ENCODE peak calls at places on chromosome 1, in seven cellular contexts. N is NCI-H1105; D is activated naive CD4-positive, alpha-beta T cell; J is right cardiac atrium; G is stimulated activated CD8-positive, alpha-beta memory T cell treated with anti-CD3 and anti-CD28 coated beads, Interleukin-15, amount 100 ng/mL, for 4 hours; L is RWPE1; W is NCI-H1092 treated with DMSO at 0.1 percent for 48 hours. Q is an unnamed sample.

GRCh38 chr1:114386129-114387037 is 124.6 kb downstream of the TRIM33 start:
- DNase-seq in N (no peak), D (no peak), J (no peak), G (no peak), L (no peak), W (no peak), Q (no peak)

GRCh38 chr1:186178426-186179043 is 196.5 kb downstream of the TPR start:
- DNase-seq in N (peak), D (no peak), J (no peak), G (no peak), L (peak), W (no peak), Q (no peak)

GRCh38 chr1:46061146-46061545 is 71.3 kb downstream of the PIK3R3 start:
- DNase-seq in N (no peak), D (no peak), J (no peak), G (no peak), L (no peak), W (no peak), Q (no peak)

GRCh38 chr1:185894806-185895205 is 160.6 kb downstream of the HMCN1 start:
- DNase-seq in N (no peak), D (no peak), J (no peak), G (no peak), L (no peak), W (no peak), Q (no peak)

GRCh38 chr1:230379928-230380327 is 46.2 kb downstream of the PGBD5 start:
- DNase-seq in N (no peak), D (no peak), J (no peak), G (no peak), L (no peak), W (no peak), Q (no peak)

GRCh38 chr1:1665815-1666251 is 7.0 kb upstream of the CDK11B start:
- DNase-seq in N (no peak), D (peak), J (peak), G (no peak), L (no peak), W (no peak), Q (no peak)

GRCh38 chr1:7550981-7551380 is 220.1 kb upstream of the VAMP3 start:
- DNase-seq in N (no peak), D (no peak), J (no peak), G (no peak), L (no peak), W (no peak), Q (no peak)

GRCh38 chr1:99956755-99957154 is 13.0 kb upstream of the SLC35A3 start:
- DNase-seq in N (no peak), D (no peak), J (no peak), G (no peak), L (no peak), W (no peak), Q (no peak)

GRCh38 chr1:92184632-92185031 is 33.1 kb upstream of the C1orf146 start:
- DNase-seq in N (no peak), D (no peak), J (no peak), G (no peak), L (peak), W (no peak), Q (no peak)

GRCh38 chr1:2932671-2933350 is 88.5 kb upstream of the ACTRT2 start:
- DNase-seq in N (no peak), D (no peak), J (no peak), G (no peak), L (no peak), W (no peak), Q (no peak)

GRCh38 chr1:39117985-39118384 is 86.5 kb upstream of the MACF1 start:
- DNase-seq in N (no peak), D (no peak), J (no peak), G (no peak), L (no peak), W (no peak), Q (no peak)

GRCh38 chr1:206556748-206557635 is 49.7 kb downstream of the RASSF5 start:
- DNase-seq in N (peak), D (peak), J (peak), G (peak), L (peak), W (peak), Q (peak)

GRCh38 chr1:223831755-223832636 is 13.8 kb downstream of the TP53BP2 start:
- DNase-seq in N (no peak), D (no peak), J (no peak), G (no peak), L (peak), W (no peak), Q (no peak)

GRCh38 chr1:99456536-99456935 is 189.4 kb upstream of the PALMD start:
- DNase-seq in N (no peak), D (no peak), J (no peak), G (no peak), L (no peak), W (no peak), Q (no peak)

GRCh38 chr1:11692899-11693590 is 1.5 kb downstream of the DRAXIN start:
- DNase-seq in N (no peak), D (no peak), J (no peak), G (peak), L (peak), W (no peak), Q (no peak)

GRCh38 chr1:88791192-88791591 is 100.2 kb downstream of the GTF2B start:
- DNase-seq in N (no peak), D (no peak), J (no peak), G (no peak), L (no peak), W (no peak), Q (no peak)

GRCh38 chr1:164977561-164977960 is 379.0 kb downstream of the LMX1A start:
- DNase-seq in N (no peak), D (no peak), J (no peak), G (no peak), L (no peak), W (no peak), Q (no peak)

GRCh38 chr1:177912991-177913390 is 56.9 kb downstream of the SEC16B start:
- DNase-seq in N (peak), D (no peak), J (no peak), G (no peak), L (no peak), W (peak), Q (peak)

GRCh38 chr1:31689821-31690220 is 14.0 kb downstream of the COL16A1 start:
- DNase-seq in N (no peak), D (no peak), J (peak), G (no peak), L (peak), W (no peak), Q (no peak)

GRCh38 chr1:164092603-164093353 is 466.2 kb upstream of the PBX1 start:
- DNase-seq in N (no peak), D (no peak), J (peak), G (no peak), L (no peak), W (no peak), Q (no peak)

GRCh38 chr1:75208862-75209261 is 74.7 kb downstream of the LHX8 start:
- DNase-seq in N (no peak), D (no peak), J (no peak), G (no peak), L (no peak), W (no peak), Q (no peak)

GRCh38 chr1:184396081-184396480 is 9.3 kb downstream of the C1orf21 start:
- DNase-seq in N (no peak), D (no peak), J (no peak), G (no peak), L (no peak), W (no peak), Q (no peak)

GRCh38 chr1:165397945-165398344 is 41.4 kb upstream of the LMX1A start:
- DNase-seq in N (no peak), D (no peak), J (peak), G (no peak), L (no peak), W (no peak), Q (peak)

GRCh38 chr1:232678185-232678886 is 48.4 kb upstream of the SIPA1L2 start:
- DNase-seq in N (no peak), D (no peak), J (no peak), G (no peak), L (peak), W (no peak), Q (peak)

GRCh38 chr1:209386156-209386555 is 197.4 kb upstream of the CAMK1G start:
- DNase-seq in N (no peak), D (no peak), J (no peak), G (no peak), L (no peak), W (no peak), Q (no peak)

GRCh38 chr1:205257735-205258134 is 30.0 kb downstream of the TMCC2 start:
- DNase-seq in N (no peak), D (no peak), J (no peak), G (no peak), L (no peak), W (no peak), Q (no peak)

GRCh38 chr1:26372039-26372438 is 511 bp downstream of the ZNF683 start:
- DNase-seq in N (no peak), D (no peak), J (no peak), G (no peak), L (peak), W (no peak), Q (no peak)

GRCh38 chr1:228037401-228038386 is 30.9 kb downstream of the WNT3A start:
- DNase-seq in N (no peak), D (no peak), J (peak), G (no peak), L (peak), W (no peak), Q (no peak)

GRCh38 chr1:33442141-33442540 is 11.2 kb upstream of the PHC2 start:
- DNase-seq in N (no peak), D (no peak), J (no peak), G (no peak), L (no peak), W (no peak), Q (no peak)

GRCh38 chr1:2934173-2934540 is 87.1 kb upstream of the ACTRT2 start:
- DNase-seq in N (no peak), D (no peak), J (no peak), G (no peak), L (no peak), W (no peak), Q (no peak)

GRCh38 chr1:152924191-152924590 is 15.8 kb downstream of the IVL start:
- DNase-seq in N (no peak), D (no peak), J (no peak), G (no peak), L (no peak), W (no peak), Q (no peak)

GRCh38 chr1:202069670-202070069 is 53.0 kb upstream of the GPR37L1 start:
- DNase-seq in N (no peak), D (no peak), J (no peak), G (no peak), L (no peak), W (peak), Q (no peak)

GRCh38 chr1:197017558-197018146 is 40.3 kb downstream of the CFHR5 start:
- DNase-seq in N (no peak), D (no peak), J (peak), G (no peak), L (no peak), W (no peak), Q (no peak)

GRCh38 chr1:240732390-240732789 is 120.4 kb upstream of the GREM2 start:
- DNase-seq in N (peak), D (no peak), J (no peak), G (no peak), L (peak), W (peak), Q (no peak)